ENCODE peak calls at places on chromosome 11, in five cellular contexts. I is K562, Z is tibial nerve, Y is HepG2, W is heart left ventricle. K is an unnamed sample.

GRCh38 chr11:131977231-131977630 is 606.8 kb downstream of the NTM start:
- DNase-seq in Y (no peak), I (no peak), Z (no peak), W (no peak), K (no peak)

GRCh38 chr11:71489311-71490043 is 36.5 kb downstream of the NADSYN1 start:
- DNase-seq in Z (no peak), W (peak; percentile 22), I (no peak), Y (no peak), K (no peak)

GRCh38 chr11:79040348-79040747 is 400.5 kb downstream of the TENM4 start:
- DNase-seq in Z (no peak), W (no peak), Y (no peak), I (no peak), K (no peak)

GRCh38 chr11:110870816-110871522 is 158.7 kb upstream of the ARHGAP20 start:
- DNase-seq in I (no peak), Z (no peak), W (no peak), Y (no peak), K (no peak)

GRCh38 chr11:120137187-120137610 is 714 bp downstream of the TRIM29 start:
- DNase-seq in Z (no peak), Y (no peak), W (peak; percentile 8), I (no peak), K (peak; percentile 8)

GRCh38 chr11:5037926-5038325 is 8.4 kb upstream of the OR52J3 start:
- DNase-seq in Z (no peak), I (no peak), Y (no peak), W (no peak), K (no peak)

GRCh38 chr11:64103377-64103985 is 62.4 kb downstream of the MACROD1 start:
- DNase-seq in W (no peak), Y (no peak), Z (no peak), I (no peak), K (no peak)

GRCh38 chr11:129861702-129862107 is 33.7 kb downstream of the NFRKB start:
- DNase-seq in Y (peak; percentile 93), Z (no peak), W (peak; percentile 59), I (no peak), K (peak; percentile 93)

GRCh38 chr11:96113100-96113710 is 189.3 kb upstream of the MTMR2 start:
- DNase-seq in I (no peak), Y (no peak), Z (no peak), W (no peak), K (no peak)

GRCh38 chr11:9820260-9820659 is 156.4 kb downstream of the SWAP70 start:
- DNase-seq in I (no peak), Y (no peak), W (peak; percentile 71), Z (peak; percentile 49), K (peak; percentile 23)

GRCh38 chr11:44600739-44601416 is 35.4 kb downstream of the CD82 start:
- DNase-seq in W (peak; percentile 56), Z (no peak), I (no peak), Y (no peak), K (no peak)

GRCh38 chr11:122180435-122180834 is 64.4 kb upstream of the BLID start:
- DNase-seq in Z (no peak), I (no peak), W (no peak), Y (no peak), K (no peak)

GRCh38 chr11:62122076-62122475 is 1.7 kb upstream of the INCENP start:
- DNase-seq in W (no peak), Y (peak; percentile 25), I (peak; percentile 42), Z (no peak), K (no peak)

GRCh38 chr11:134272381-134273316 is 3.5 kb upstream of the GLB1L3 start:
- DNase-seq in W (no peak), Y (peak; percentile 87), I (peak; percentile 41), Z (no peak), K (no peak)

GRCh38 chr11:1693327-1694063 is 3.5 kb upstream of the KRTAP5-6 start:
- DNase-seq in Y (peak; percentile 50), I (peak; percentile 72), W (peak; percentile 82), Z (peak; percentile 59), K (peak; percentile 76)

GRCh38 chr11:78365381-78365792 is 52.2 kb downstream of the GAB2 start:
- DNase-seq in Y (peak; percentile 13), I (no peak), W (no peak), Z (no peak), K (no peak)

GRCh38 chr11:118609380-118610219 is 2.2 kb downstream of the PHLDB1 start:
- DNase-seq in W (no peak), Z (no peak), I (peak; percentile 12), Y (no peak), K (no peak)

GRCh38 chr11:26271666-26272065 is 60.3 kb upstream of the ANO3 start:
- DNase-seq in W (no peak), Y (no peak), I (no peak), Z (no peak), K (no peak)

GRCh38 chr11:79212711-79213110 is 228.1 kb downstream of the TENM4 start:
- DNase-seq in W (no peak), I (no peak), Y (no peak), Z (no peak), K (no peak)

GRCh38 chr11:16880184-16880583 is 134.0 kb downstream of the PLEKHA7 start:
- DNase-seq in Z (no peak), Y (no peak), W (no peak), I (no peak), K (no peak)

GRCh38 chr11:43581370-43582023 is 99.0 kb upstream of the HSD17B12 start:
- DNase-seq in I (no peak), W (no peak), Z (no peak), Y (no peak), K (no peak)

GRCh38 chr11:36953986-36954385 is 355.9 kb upstream of the RAG2 start:
- DNase-seq in W (no peak), I (no peak), Z (no peak), Y (no peak), K (no peak)

GRCh38 chr11:34468209-34468841 is 29.6 kb downstream of the CAT start:
- DNase-seq in Z (no peak), Y (peak; percentile 30), W (no peak), I (peak; percentile 64), K (peak; percentile 13)

GRCh38 chr11:16512842-16513241 is 156.5 kb upstream of the SOX6 start:
- DNase-seq in I (no peak), Y (no peak), Z (no peak), W (no peak), K (no peak)

GRCh38 chr11:14907411-14908213 is 15.6 kb upstream of the CYP2R1 start:
- DNase-seq in W (peak; percentile 72), Y (peak; percentile 71), I (peak; percentile 87), Z (peak; percentile 62), K (peak; percentile 60)

GRCh38 chr11:46370253-46370652 is 11.2 kb upstream of the MDK start:
- DNase-seq in Y (no peak), W (no peak), Z (no peak), I (no peak), K (no peak)

DNA sequence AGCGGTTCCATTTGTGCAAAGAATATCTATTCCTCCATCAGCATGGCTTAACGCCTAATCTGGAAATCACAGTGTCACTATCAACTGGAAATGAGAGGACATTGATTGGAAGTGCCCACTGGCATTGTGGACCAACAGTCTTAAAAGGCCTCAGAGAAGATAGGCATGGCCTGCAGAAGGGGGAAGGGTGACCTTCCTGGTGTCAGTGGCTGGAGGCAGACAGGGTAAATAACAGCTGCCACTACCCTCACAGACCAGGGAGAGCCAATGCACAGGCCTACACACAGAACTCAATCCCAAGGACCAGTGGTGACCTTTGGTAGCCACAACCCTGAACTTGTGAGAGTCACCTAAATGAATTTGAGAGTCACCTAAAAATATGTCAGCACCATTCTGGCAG is 36.0 kb downstream of the DDIAS start:
- DNase-seq in Z (no peak), W (no peak), Y (peak; percentile 8), I (no peak), K (no peak)
- H3K36me3 ChIP-seq in Z (no peaks in the 10 kb centered on the region), W (no peaks in the 10 kb centered on the region), Y (no peaks in the 10 kb centered on the region), I (peaks cover 27% of the 10 kb centered on the region), K (no peaks in the 10 kb centered on the region)

GRCh38 chr11:128471138-128471661 is 116.2 kb downstream of the ETS1 start:
- DNase-seq in W (no peak), Z (no peak), I (no peak), Y (no peak), K (no peak)
- TF ChIP-seq POLR2A in W (no peak), Z (no peak), I (no peak), Y (no peak), K (no peak)

DNA sequence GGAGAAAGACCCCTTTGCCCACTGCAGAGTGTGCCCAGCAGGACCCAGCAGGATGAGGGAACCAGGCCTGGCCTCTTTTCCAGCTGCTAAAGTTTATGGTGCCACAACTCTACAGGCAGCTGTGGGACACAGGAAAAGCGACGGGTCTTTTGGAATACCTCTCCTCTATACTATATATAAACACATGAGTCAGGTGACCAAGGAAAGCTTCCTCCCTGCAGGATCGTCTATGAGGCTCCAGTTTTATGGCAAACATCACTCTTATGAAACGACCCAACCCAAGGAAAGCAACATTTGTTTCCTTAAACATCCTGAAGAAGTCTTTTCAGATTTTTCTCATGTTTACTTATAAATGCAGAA is 102.8 kb upstream of the AKIP1 start:
- DNase-seq in Z (no peak), W (no peak), Y (no peak), I (no peak), K (no peak)
- H3K4me1 ChIP-seq in Z (peaks cover 66% of the 10 kb centered on the region), W (peaks cover 29% of the 10 kb centered on the region), Y (peaks cover 44% of the 10 kb centered on the region), I (no peaks in the 10 kb centered on the region), K (no peaks in the 10 kb centered on the region)

GRCh38 chr11:65278351-65278750 is 16.6 kb downstream of the POLA2 start:
- DNase-seq in I (no peak), Y (no peak), Z (no peak), W (no peak), K (no peak)

GRCh38 chr11:65279713-65280459 is 18.1 kb downstream of the POLA2 start:
- DNase-seq in Y (peak; percentile 24), Z (no peak), I (peak; percentile 34), W (no peak), K (no peak)

GRCh38 chr11:65275906-65276305 is 14.1 kb downstream of the POLA2 start:
- DNase-seq in Y (peak; percentile 61), Z (no peak), W (no peak), I (no peak), K (no peak)

GRCh38 chr11:65277878-65278277 is 16.1 kb downstream of the POLA2 start:
- DNase-seq in I (no peak), Z (no peak), W (no peak), Y (no peak), K (no peak)

GRCh38 chr11:65274734-65275682 is 13.2 kb downstream of the POLA2 start:
- DNase-seq in W (peak; percentile 85), Y (peak; percentile 89), I (peak; percentile 92), Z (peak; percentile 62), K (peak; percentile 79)
- H3K36me3 ChIP-seq in W (no peaks in the 10 kb centered on the region), Y (no peaks in the 10 kb centered on the region), I (peaks cover 64% of the 10 kb centered on the region), Z (no peaks in the 10 kb centered on the region), K (no peaks in the 10 kb centered on the region)

GRCh38 chr11:102476069-102476468 is 23.5 kb upstream of the TMEM123 start:
- DNase-seq in I (no peak), Z (no peak), Y (no peak), W (no peak), K (no peak)

GRCh38 chr11:102479733-102480132 is 27.2 kb upstream of the TMEM123 start:
- DNase-seq in I (no peak), W (no peak), Z (no peak), Y (no peak), K (no peak)

GRCh38 chr11:102478660-102479245 is 26.2 kb upstream of the TMEM123 start:
- DNase-seq in W (no peak), Z (no peak), I (no peak), Y (no peak), K (no peak)

GRCh38 chr11:102473543-102473942 is 21.0 kb upstream of the TMEM123 start:
- DNase-seq in W (no peak), Y (no peak), I (no peak), Z (no peak), K (no peak)

GRCh38 chr11:102476812-102477211 is 24.2 kb upstream of the TMEM123 start:
- DNase-seq in Z (no peak), I (peak; percentile 62), Y (peak; percentile 95), W (no peak), K (peak; percentile 61)
- TF ChIP-seq POLR2A in Z (no peak), I (no peak), Y (no peak), W (no peak), K (no peak)

K was measured in prostate gland.